ENCODE peak calls at places on chromosomes 13 and 19, in seven cellular contexts. H is heart right ventricle, F is bronchial epithelial cell, D is MG63, I is neuronal stem cell, W is colonic mucosa, U is ovary. V is an unnamed sample. For H3K27me3 and H3K36me3, the result is how much of the 10 kb centered on the place peaks cover.

GRCh38 chr19:51375504-51376221 is 3.2 kb upstream of the NKG7 start:
- DNase-seq in H (no peak), F (no peak), D (no peak), I (no peak), W (no peak), U (no peak), V (no peak)

GRCh38 chr19:5050016-5050656 is 81.2 kb downstream of the KDM4B start:
- DNase-seq in H (no peak), F (no peak), D (no peak), I (no peak), W (no peak), U (no peak), V (no peak)

GRCh38 chr13:78160793-78161192 is 242.2 kb upstream of the EDNRB start:
- DNase-seq in H (no peak), F (peak), D (no peak), I (no peak), W (no peak), U (no peak), V (no peak)

GRCh38 chr13:75635621-75636338 is at the start of gene LMO7:
- DNase-seq in H (peak), F (no peak), D (peak), I (peak), W (peak), U (peak), V (no peak)

GRCh38 chr13:77536358-77536757 is 852 bp downstream of the SCEL start:
- DNase-seq in H (no peak), F (no peak), D (no peak), I (no peak), W (no peak), U (no peak), V (no peak)

GRCh38 chr13:113562085-113562749 is 22.3 kb upstream of the TFDP1 start:
- DNase-seq in H (peak), F (peak), D (peak), I (peak), W (peak), U (peak), V (peak)

GRCh38 chr19:27955484-27955883 is 1257.5 kb downstream of the UQCRFS1 start:
- DNase-seq in H (no peak), F (no peak), D (no peak), I (no peak), W (no peak), U (peak), V (no peak)

GRCh38 chr19:21841784-21842097 is 5.8 kb upstream of the ZNF43 start:
- DNase-seq in H (no peak), F (no peak), D (no peak), I (no peak), W (no peak), U (no peak), V (no peak)

GRCh38 chr13:76048675-76049396 is 412.7 kb downstream of the LMO7 start:
- DNase-seq in H (no peak), F (no peak), D (no peak), I (no peak), W (no peak), U (no peak), V (no peak)

GRCh38 chr13:46831588-46832194 is 34.7 kb upstream of the ESD start:
- DNase-seq in H (peak), F (peak), D (no peak), I (peak), W (peak), U (no peak), V (peak)

GRCh38 chr13:44267966-44268365 is 105.7 kb upstream of the SERP2 start:
- DNase-seq in H (no peak), F (peak), D (peak), I (no peak), W (no peak), U (no peak), V (no peak)

GRCh38 chr19:12450817-12451216 is 10.0 kb upstream of the ZNF443 start:
- DNase-seq in H (no peak), F (no peak), D (peak), I (no peak), W (no peak), U (no peak), V (no peak)

GRCh38 chr13:22793598-22794134 is 387.1 kb upstream of the SGCG start:
- DNase-seq in H (no peak), F (peak), D (peak), I (no peak), W (no peak), U (no peak), V (no peak)

GRCh38 chr13:20465218-20465879 is 60.3 kb downstream of the CRYL1 start:
- DNase-seq in H (no peak), F (peak), D (peak), I (no peak), W (peak), U (no peak), V (no peak)

GRCh38 chr13:75963318-75963717 is 327.2 kb downstream of the LMO7 start:
- DNase-seq in H (no peak), F (peak), D (no peak), I (no peak), W (no peak), U (no peak), V (peak)

GRCh38 chr13:35983206-35983605 is 148.0 kb downstream of the DCLK1 start:
- DNase-seq in H (no peak), F (no peak), D (no peak), I (no peak), W (no peak), U (no peak), V (no peak)

GRCh38 chr19:19120308-19121156 is 17.7 kb downstream of the TMEM161A start:
- DNase-seq in H (no peak), F (peak), D (peak), I (peak), W (peak), U (peak), V (peak)

GRCh38 chr13:110815471-110816204 is 99.2 kb downstream of the ANKRD10 start:
- DNase-seq in H (no peak), F (peak), D (no peak), I (no peak), W (no peak), U (no peak), V (no peak)

GRCh38 chr19:16217671-16218464 is 20.2 kb downstream of the AP1M1 start:
- DNase-seq in H (no peak), F (no peak), D (no peak), I (no peak), W (no peak), U (no peak), V (no peak)

DNA sequence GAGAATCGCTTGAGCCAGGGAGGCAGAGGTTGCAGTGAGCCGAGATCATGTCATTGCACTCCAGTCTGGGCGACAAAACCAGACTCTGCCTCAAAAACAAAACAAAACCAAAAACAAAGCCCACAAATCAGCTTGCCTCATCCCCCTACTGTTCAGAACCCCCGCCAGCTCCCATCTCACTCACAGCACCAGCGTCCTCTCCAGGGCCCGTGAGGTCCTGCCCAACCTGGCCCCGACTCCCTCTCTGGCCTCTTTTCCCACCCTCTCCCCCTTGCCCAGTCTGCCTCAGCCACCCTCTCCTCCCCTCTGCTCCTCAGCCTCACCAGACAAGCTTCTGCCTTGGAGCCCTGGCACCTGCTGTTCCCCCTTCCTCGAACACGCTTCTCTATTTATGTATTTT is 3.8 kb downstream of the SLC8A2 start:
- DNase-seq in H (no peak), F (no peak), D (no peak), I (no peak), W (no peak), U (no peak), V (no peak)
- H3K27me3 ChIP-seq in H (half or more), F (under half), D (half or more), I (under half), W (under half), U (under half), V (under half)

GRCh38 chr19:10583021-10583776 is 3.9 kb downstream of the AP1M2 start:
- DNase-seq in H (no peak), F (no peak), D (no peak), I (no peak), W (no peak), U (no peak), V (no peak)

GRCh38 chr19:10593148-10593547 is 6.0 kb upstream of the AP1M2 start:
- DNase-seq in H (no peak), F (no peak), D (no peak), I (no peak), W (no peak), U (no peak), V (no peak)

GRCh38 chr19:10586396-10586795 is 716 bp downstream of the AP1M2 start:
- DNase-seq in H (no peak), F (no peak), D (no peak), I (no peak), W (no peak), U (no peak), V (no peak)

GRCh38 chr19:10587839-10588150 is 683 bp upstream of the AP1M2 start:
- DNase-seq in H (no peak), F (no peak), D (no peak), I (no peak), W (no peak), U (no peak), V (no peak)

DNA sequence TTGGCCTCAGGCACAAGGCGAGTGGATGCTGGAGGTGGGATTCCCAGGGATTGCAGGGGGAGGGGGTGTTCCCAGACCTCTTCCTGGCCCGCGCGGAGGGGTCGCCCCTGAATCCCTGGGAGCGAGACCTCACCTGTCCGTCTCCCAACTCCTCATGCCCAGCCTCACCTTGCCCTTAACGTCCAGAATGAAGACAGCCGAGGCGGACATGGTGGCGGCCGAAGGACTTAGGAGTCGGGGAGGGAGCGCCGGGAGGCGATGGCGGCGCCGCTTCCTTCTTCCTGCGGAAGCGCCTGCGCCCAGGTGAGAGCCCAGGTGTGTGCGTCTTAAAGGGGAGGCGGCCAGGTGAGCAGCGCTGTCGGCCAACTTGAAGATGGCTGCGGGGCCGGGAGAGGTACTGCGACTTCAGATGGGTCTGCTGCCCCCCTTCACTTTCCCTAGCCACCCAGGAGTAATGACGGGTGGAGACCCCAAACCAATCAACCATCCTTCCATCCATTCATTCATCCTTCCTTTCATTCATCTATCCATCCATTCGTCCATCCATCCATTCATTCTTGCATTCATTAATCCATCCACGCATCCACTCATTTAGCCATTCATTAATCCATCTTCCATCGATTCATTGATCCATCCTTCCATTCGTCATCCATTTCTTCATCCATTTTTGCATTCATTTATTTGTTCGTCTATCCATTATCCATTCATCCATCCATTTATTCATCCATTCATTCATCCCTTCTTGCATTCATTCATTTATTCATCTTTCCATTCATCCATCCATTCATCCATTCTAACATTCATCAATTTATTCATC is at the start of gene AP1M2:
- DNase-seq in H (no peak), F (peak), D (no peak), I (no peak), W (peak), U (no peak), V (no peak)
- H3K4me3 ChIP-seq in H (no peak), F (peak), D (no peak), I (peak), W (peak), U (no peak), V (peak)

GRCh38 chr19:2420490-2420889 is 6.9 kb downstream of the TIMM13 start:
- DNase-seq in H (no peak), F (no peak), D (no peak), I (no peak), W (no peak), U (no peak), V (no peak)
- H3K36me3 ChIP-seq in H (under half), F (under half), D (under half), I (under half), W (under half), U (under half), V (under half)

GRCh38 chr19:29084266-29084665 is 128.7 kb downstream of the UQCRFS1 start:
- DNase-seq in H (no peak), F (no peak), D (peak), I (no peak), W (no peak), U (no peak), V (no peak)

GRCh38 chr19:29086646-29087045 is 126.3 kb downstream of the UQCRFS1 start:
- DNase-seq in H (no peak), F (no peak), D (no peak), I (no peak), W (no peak), U (no peak), V (no peak)

GRCh38 chr19:29086182-29086581 is 126.8 kb downstream of the UQCRFS1 start:
- DNase-seq in H (no peak), F (no peak), D (no peak), I (no peak), W (no peak), U (no peak), V (no peak)

GRCh38 chr19:29083863-29084262 is 129.1 kb downstream of the UQCRFS1 start:
- DNase-seq in H (no peak), F (no peak), D (no peak), I (no peak), W (no peak), U (no peak), V (no peak)

GRCh38 chr19:29085630-29086029 is 127.3 kb downstream of the UQCRFS1 start:
- DNase-seq in H (no peak), F (no peak), D (no peak), I (no peak), W (no peak), U (no peak), V (no peak)
- H3K27me3 ChIP-seq in H (under half), F (under half), D (under half), I (under half), W (under half), U (under half), V (under half)

GRCh38 chr19:55369651-55370304 is 485 bp downstream of the IL11 start:
- DNase-seq in H (no peak), F (peak), D (peak), I (peak), W (no peak), U (no peak), V (no peak)
- H3K4me3 ChIP-seq in H (peak), F (peak), D (peak), I (peak), W (peak), U (no peak), V (peak)

DNA sequence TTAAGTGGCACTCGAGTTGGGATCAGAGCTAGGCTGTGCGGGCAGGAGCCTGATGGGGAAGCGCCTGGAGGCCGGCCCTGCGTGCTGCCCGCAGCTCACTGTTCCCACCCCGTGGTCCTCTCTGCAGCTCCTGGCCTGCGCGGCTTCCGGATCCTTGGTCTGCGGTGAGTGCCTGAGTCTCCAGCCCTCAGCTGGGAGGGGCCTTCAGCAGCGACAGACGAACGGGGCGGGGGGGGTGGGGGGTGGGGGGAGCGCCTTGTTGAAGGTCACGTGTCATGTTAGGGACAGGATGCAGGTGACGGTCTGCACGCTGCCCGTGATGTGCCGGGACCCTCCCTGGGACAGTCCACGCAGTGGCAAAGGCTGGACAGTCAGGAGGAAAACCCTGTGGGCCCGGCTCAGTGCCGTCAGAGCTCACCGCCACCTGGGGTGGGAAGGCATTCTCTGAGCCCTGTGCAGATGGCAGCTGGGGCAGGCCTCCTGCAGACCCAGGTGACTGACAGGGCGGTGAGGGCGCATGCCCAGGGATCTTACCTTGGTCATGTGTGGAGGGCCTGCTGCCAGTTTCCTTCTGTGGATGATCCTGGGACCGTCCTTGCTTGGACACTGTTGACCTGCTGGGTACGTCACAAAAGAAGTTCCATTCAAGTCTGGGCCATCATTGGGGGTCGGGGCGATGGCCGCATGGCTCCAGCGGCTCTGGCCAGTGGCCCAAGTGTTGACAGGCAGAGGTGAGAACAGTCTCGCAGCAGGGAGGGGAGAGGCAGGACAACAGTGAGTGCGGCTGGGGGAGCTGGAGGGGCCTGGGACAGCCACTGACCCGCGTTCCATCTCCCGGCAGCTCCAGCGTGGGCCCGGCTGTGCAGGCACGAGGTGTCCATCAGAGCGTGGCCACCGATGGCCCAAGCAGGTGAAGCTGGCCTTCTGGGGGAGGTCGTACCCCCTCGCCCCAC is 4.3 kb downstream of the NDUFS7 start:
- DNase-seq in H (no peak), F (no peak), D (no peak), I (no peak), W (no peak), U (no peak), V (no peak)
- H3K36me3 ChIP-seq in H (under half), F (under half), D (under half), I (under half), W (under half), U (under half), V (under half)

V was measured in iPS DF 6.9.